ENCODE peak calls at places on chromosomes 7 and 10, in six cellular contexts. Y is lower lobe of right lung; E is effector memory CD4-positive, alpha-beta T cell; U is PC-3; V is IMR-90; T is progenitor cell of endocrine pancreas. S is an unnamed sample.

GRCh38 chr10:971150-971542 is 17.1 kb upstream of the GTPBP4 start:
- DNase-seq in Y (peak), E (no peak), U (no peak), V (peak), T (no peak), S (no peak)

GRCh38 chr7:155371331-155371883 is 73.7 kb downstream of the INSIG1 start:
- DNase-seq in Y (peak), E (no peak), U (no peak), V (no peak), T (no peak), S (no peak)

GRCh38 chr10:129621694-129622093 is 154.7 kb downstream of the MGMT start:
- DNase-seq in Y (no peak), E (no peak), U (peak), V (peak), T (no peak), S (no peak)

GRCh38 chr10:96683065-96683464 is 37.2 kb downstream of the PIK3AP1 start:
- DNase-seq in Y (no peak), E (no peak), U (peak), V (peak), T (no peak), S (no peak)

GRCh38 chr7:48041665-48041995 is 6.3 kb downstream of the C7orf57 start:
- DNase-seq in Y (no peak), E (no peak), U (peak), V (peak), T (no peak), S (no peak)

GRCh38 chr7:44385384-44386138 is 60.2 kb upstream of the CAMK2B start:
- DNase-seq in Y (no peak), E (no peak), U (no peak), V (no peak), T (no peak), S (no peak)

GRCh38 chr10:126878594-126878993 is 26.6 kb upstream of the DOCK1 start:
- DNase-seq in Y (no peak), E (no peak), U (no peak), V (no peak), T (no peak), S (no peak)

GRCh38 chr10:113386005-113386404 is 166.8 kb upstream of the HABP2 start:
- DNase-seq in Y (no peak), E (no peak), U (peak), V (peak), T (no peak), S (no peak)

GRCh38 chr10:113005380-113005779 is 55.3 kb downstream of the TCF7L2 start:
- DNase-seq in Y (no peak), E (no peak), U (no peak), V (no peak), T (no peak), S (no peak)

GRCh38 chr7:132024290-132024689 is 467.9 kb upstream of the PODXL start:
- DNase-seq in Y (no peak), E (no peak), U (no peak), V (no peak), T (no peak), S (no peak)

GRCh38 chr7:34277016-34277800 is 371.9 kb downstream of the BMPER start:
- DNase-seq in Y (no peak), E (no peak), U (peak), V (peak), T (no peak), S (no peak)

GRCh38 chr7:111853231-111853990 is 291.1 kb upstream of the IMMP2L start:
- DNase-seq in Y (no peak), E (no peak), U (no peak), V (no peak), T (no peak), S (no peak)

GRCh38 chr10:31099101-31099500 is 67.4 kb upstream of the ZNF438 start:
- DNase-seq in Y (no peak), E (no peak), U (no peak), V (peak), T (no peak), S (no peak)

GRCh38 chr7:128217030-128217805 is 23.9 kb upstream of the LEP start:
- DNase-seq in Y (peak), E (no peak), U (peak), V (peak), T (no peak), S (no peak)

GRCh38 chr7:127588697-127589482 is 679 bp downstream of the ARF5 start:
- DNase-seq in Y (peak), E (no peak), U (peak), V (peak), T (peak), S (peak)

GRCh38 chr7:4830176-4830575 is 31.7 kb downstream of the PAPOLB start:
- DNase-seq in Y (peak), E (no peak), U (peak), V (peak), T (peak), S (peak)

GRCh38 chr7:40793132-40793531 is 658.3 kb downstream of the SUGCT start:
- DNase-seq in Y (no peak), E (no peak), U (peak), V (peak), T (no peak), S (no peak)

GRCh38 chr10:34854147-34854601 is 39.1 kb upstream of the PARD3 start:
- DNase-seq in Y (no peak), E (no peak), U (peak), V (peak), T (no peak), S (no peak)

GRCh38 chr7:103065666-103066065 is 8.9 kb downstream of the FBXL13 start:
- DNase-seq in Y (no peak), E (no peak), U (peak), V (peak), T (peak), S (peak)

GRCh38 chr7:16660702-16661464 is 14.9 kb downstream of the BZW2 start:
- DNase-seq in Y (no peak), E (no peak), U (peak), V (peak), T (no peak), S (no peak)

GRCh38 chr10:132054564-132054963 is 11.2 kb upstream of the JAKMIP3 start:
- DNase-seq in Y (no peak), E (no peak), U (peak), V (no peak), T (peak), S (no peak)

GRCh38 chr7:99109108-99110051 is 34.5 kb downstream of the SMURF1 start:
- DNase-seq in Y (no peak), E (no peak), U (peak), V (peak), T (no peak), S (peak)

GRCh38 chr7:30708412-30708811 is 26.2 kb upstream of the CRHR2 start:
- DNase-seq in Y (no peak), E (no peak), U (no peak), V (no peak), T (no peak), S (no peak)

GRCh38 chr10:101745074-101745690 is 30.7 kb downstream of the FGF8 start:
- DNase-seq in Y (no peak), E (no peak), U (no peak), V (no peak), T (no peak), S (no peak)

GRCh38 chr7:130037703-130038102 is 13.5 kb downstream of the ZC3HC1 start:
- DNase-seq in Y (no peak), E (no peak), U (peak), V (peak), T (no peak), S (no peak)

GRCh38 chr10:59099536-59099935 is 76.9 kb upstream of the PHYHIPL start:
- DNase-seq in Y (no peak), E (no peak), U (no peak), V (no peak), T (no peak), S (no peak)

GRCh38 chr7:133230591-133231194 is 22.2 kb upstream of the EXOC4 start:
- DNase-seq in Y (no peak), E (no peak), U (peak), V (peak), T (peak), S (peak)

GRCh38 chr7:100824499-100825214 is 2.7 kb downstream of the EPHB4 start:
- DNase-seq in Y (no peak), E (no peak), U (no peak), V (no peak), T (no peak), S (no peak)

GRCh38 chr10:78452782-78453181 is 419.1 kb downstream of the RPS24 start:
- DNase-seq in Y (no peak), E (no peak), U (no peak), V (no peak), T (no peak), S (no peak)

GRCh38 chr7:145065451-145065850 is 229.6 kb upstream of the TPK1 start:
- DNase-seq in Y (no peak), E (no peak), U (no peak), V (no peak), T (no peak), S (no peak)

GRCh38 chr10:132972149-132972985 is 30.0 kb upstream of the CFAP46 start:
- DNase-seq in Y (no peak), E (no peak), U (no peak), V (no peak), T (no peak), S (no peak)

GRCh38 chr10:7525314-7526016 is 114.6 kb upstream of the SFMBT2 start:
- DNase-seq in Y (no peak), E (peak), U (peak), V (peak), T (peak), S (peak)

GRCh38 chr10:29734980-29735627 is 100.3 kb upstream of the SVIL start:
- DNase-seq in Y (peak), E (peak), U (peak), V (no peak), T (peak), S (peak)

GRCh38 chr10:110646417-110647135 is 2.4 kb downstream of the RBM20 start:
- DNase-seq in Y (no peak), E (no peak), U (peak), V (no peak), T (no peak), S (no peak)

GRCh38 chr7:55593172-55593514 is 20.8 kb upstream of the VOPP1 start:
- DNase-seq in Y (no peak), E (no peak), U (no peak), V (no peak), T (no peak), S (no peak)

GRCh38 chr10:109429956-109430760 is 493.2 kb downstream of the XPNPEP1 start:
- DNase-seq in Y (no peak), E (no peak), U (peak), V (peak), T (no peak), S (no peak)

GRCh38 chr7:4713183-4713784 is 31.2 kb downstream of the FOXK1 start:
- DNase-seq in Y (peak), E (no peak), U (no peak), V (no peak), T (no peak), S (no peak)

S was measured in activated naive CD8-positive, alpha-beta T cell treated with anti-CD3 and anti-CD28 coated beads for 36 hours.